ENCODE peak calls at places on chromosomes 1 and 21, in nine cellular contexts. J, X, B, Z, H, I, G, R and Y are unnamed samples.

GRCh38 chr1:209398330-209398991 is 185.1 kb upstream of the CAMK1G start:
- DNase-seq in B (no peak), Z (peak; percentile 10), I (no peak), G (no peak), J (no peak), R (no peak), H (peak; percentile 71), X (peak; percentile 76), Y (peak; percentile 6)

GRCh38 chr1:201708085-201708512 is 120.9 kb upstream of the IPO9 start:
- DNase-seq in R (no peak), G (no peak), H (peak; percentile 80), Z (no peak), J (no peak), X (no peak), B (no peak), I (no peak), Y (no peak)

GRCh38 chr1:24254783-24255182 is 64.4 kb upstream of the GRHL3 start:
- DNase-seq in H (no peak), G (no peak), B (peak; percentile 87), I (peak; percentile 8), J (no peak), X (no peak), R (no peak), Z (no peak), Y (no peak)

GRCh38 chr1:10779841-10780240 is 16.6 kb downstream of the CASZ1 start:
- DNase-seq in Z (peak; percentile 31), H (no peak), G (no peak), B (no peak), I (no peak), R (no peak), X (no peak), J (no peak), Y (no peak)

GRCh38 chr21:37636152-37636860 is 269.7 kb downstream of the DYRK1A start:
- DNase-seq in I (no peak), X (no peak), G (peak; percentile 91), R (peak; percentile 50), B (no peak), H (no peak), J (no peak), Z (no peak), Y (no peak)

GRCh38 chr1:192994141-192994540 is 65.0 kb downstream of the UCHL5 start:
- DNase-seq in G (no peak), I (no peak), Z (no peak), X (no peak), R (no peak), B (no peak), J (no peak), H (no peak), Y (no peak)

GRCh38 chr1:112575154-112575804 is 43.7 kb downstream of the ST7L start:
- DNase-seq in G (no peak), I (peak; percentile 69), J (no peak), X (no peak), R (peak; percentile 4), Z (no peak), B (peak; percentile 62), H (no peak), Y (no peak)

GRCh38 chr1:64480999-64481772 is 11.3 kb downstream of the CACHD1 start:
- DNase-seq in H (no peak), B (no peak), G (no peak), R (no peak), I (no peak), X (no peak), J (no peak), Z (no peak), Y (no peak)

GRCh38 chr1:172976222-172977041 is 74.3 kb downstream of the TNFSF18 start:
- DNase-seq in H (no peak), Z (peak; percentile 56), J (peak; percentile 64), B (no peak), I (no peak), R (no peak), G (no peak), X (no peak), Y (no peak)

GRCh38 chr1:39178541-39179431 is 25.7 kb upstream of the MACF1 start:
- DNase-seq in R (peak; percentile 94), X (no peak), B (peak; percentile 29), G (no peak), I (peak; percentile 52), H (no peak), J (no peak), Z (no peak), Y (no peak)

GRCh38 chr1:205001101-205001620 is 41.9 kb upstream of the CNTN2 start:
- DNase-seq in Z (no peak), G (no peak), R (no peak), H (no peak), B (no peak), X (no peak), J (no peak), I (no peak), Y (no peak)

GRCh38 chr1:3501856-3502665 is 47.6 kb downstream of the ARHGEF16 start:
- DNase-seq in J (peak; percentile 34), G (peak; percentile 95), R (no peak), Z (peak; percentile 21), B (peak; percentile 63), H (peak; percentile 84), I (no peak), X (peak; percentile 73), Y (peak; percentile 89)

GRCh38 chr1:206575165-206575893 is 36.9 kb downstream of the EIF2D start:
- DNase-seq in H (peak; percentile 74), R (no peak), J (peak; percentile 43), Z (peak; percentile 49), X (no peak), G (no peak), I (no peak), B (peak; percentile 79), Y (peak; percentile 72)

GRCh38 chr1:39847940-39848339 is 35.4 kb downstream of the TRIT1 start:
- DNase-seq in J (no peak), I (no peak), R (no peak), X (no peak), Z (no peak), B (no peak), G (no peak), H (no peak), Y (no peak)

GRCh38 chr1:31040038-31040437 is 25.5 kb downstream of the PUM1 start:
- DNase-seq in Z (no peak), B (no peak), X (no peak), H (no peak), J (no peak), R (no peak), G (no peak), I (no peak), Y (no peak)

GRCh38 chr1:42686418-42686817 is 4.2 kb downstream of the YBX1 start:
- DNase-seq in H (no peak), J (no peak), Z (no peak), R (no peak), I (no peak), G (no peak), B (peak; percentile 66), X (no peak), Y (no peak)
- H3K4me1 ChIP-seq in H (peaks cover 81% of the 10 kb centered on the region), J (peaks cover 84% of the 10 kb centered on the region), Z (peaks cover 80% of the 10 kb centered on the region), R (peaks cover 54% of the 10 kb centered on the region), I (peaks cover 32% of the 10 kb centered on the region), G (peaks cover 82% of the 10 kb centered on the region), B (peaks cover 45% of the 10 kb centered on the region), X (peaks cover 7% of the 10 kb centered on the region), Y (peaks cover 84% of the 10 kb centered on the region)

GRCh38 chr1:245605480-245606156 is 450.8 kb downstream of the KIF26B start:
- DNase-seq in H (no peak), X (no peak), I (no peak), Z (no peak), G (no peak), B (no peak), J (no peak), R (no peak), Y (no peak)
- TF ChIP-seq POLR2AphosphoS5 in H (no peak), X (no peak), I (no peak), Z (no peak), G (no peak), B (no peak), J (no peak), R (no peak), Y (no peak)

GRCh38 chr1:183082650-183083049 is 59.4 kb downstream of the LAMC1 start:
- DNase-seq in J (no peak), R (no peak), Z (no peak), B (no peak), I (no peak), X (no peak), G (no peak), H (no peak), Y (no peak)

GRCh38 chr1:183090386-183091006 is 67.3 kb downstream of the LAMC1 start:
- DNase-seq in X (no peak), G (no peak), I (no peak), B (no peak), Z (peak; percentile 52), J (no peak), R (no peak), H (peak; percentile 94), Y (no peak)

GRCh38 chr1:183089025-183089639 is 65.9 kb downstream of the LAMC1 start:
- DNase-seq in H (no peak), Z (no peak), B (no peak), R (no peak), G (no peak), I (no peak), J (no peak), X (no peak), Y (no peak)

GRCh38 chr1:183092350-183092749 is 69.1 kb downstream of the LAMC1 start:
- DNase-seq in I (no peak), J (no peak), R (no peak), H (no peak), G (no peak), Z (no peak), X (no peak), B (no peak), Y (no peak)

DNA sequence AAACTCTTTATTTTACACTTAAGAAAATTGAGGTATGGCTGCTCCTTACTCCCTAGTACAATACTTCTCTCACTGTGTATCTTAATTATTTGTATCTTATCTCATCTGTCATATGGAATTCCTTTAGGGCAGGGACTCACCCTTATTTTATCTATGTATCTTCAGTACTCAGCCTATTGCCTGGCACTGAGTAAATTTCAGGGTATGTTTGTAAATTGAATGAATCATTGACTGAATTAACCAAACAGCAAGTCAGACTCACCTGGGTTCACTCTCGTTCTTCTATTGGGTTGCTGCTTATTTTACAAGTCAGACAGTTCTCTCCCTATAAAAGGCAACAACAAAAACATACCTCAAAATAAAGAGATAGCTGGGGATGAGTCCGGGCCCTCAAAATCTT is 63.8 kb downstream of the LAMC1 start:
- DNase-seq in H (no peak), J (no peak), G (no peak), X (no peak), I (no peak), Z (no peak), B (no peak), R (no peak), Y (no peak)
- H3K4me1 ChIP-seq in H (peaks cover 73% of the 10 kb centered on the region), J (peaks cover 70% of the 10 kb centered on the region), G (peaks cover 83% of the 10 kb centered on the region), X (no peaks in the 10 kb centered on the region), I (peaks cover 41% of the 10 kb centered on the region), Z (peaks cover 32% of the 10 kb centered on the region), B (no peaks in the 10 kb centered on the region), R (peaks cover 15% of the 10 kb centered on the region), Y (peaks cover 20% of the 10 kb centered on the region)

DNA sequence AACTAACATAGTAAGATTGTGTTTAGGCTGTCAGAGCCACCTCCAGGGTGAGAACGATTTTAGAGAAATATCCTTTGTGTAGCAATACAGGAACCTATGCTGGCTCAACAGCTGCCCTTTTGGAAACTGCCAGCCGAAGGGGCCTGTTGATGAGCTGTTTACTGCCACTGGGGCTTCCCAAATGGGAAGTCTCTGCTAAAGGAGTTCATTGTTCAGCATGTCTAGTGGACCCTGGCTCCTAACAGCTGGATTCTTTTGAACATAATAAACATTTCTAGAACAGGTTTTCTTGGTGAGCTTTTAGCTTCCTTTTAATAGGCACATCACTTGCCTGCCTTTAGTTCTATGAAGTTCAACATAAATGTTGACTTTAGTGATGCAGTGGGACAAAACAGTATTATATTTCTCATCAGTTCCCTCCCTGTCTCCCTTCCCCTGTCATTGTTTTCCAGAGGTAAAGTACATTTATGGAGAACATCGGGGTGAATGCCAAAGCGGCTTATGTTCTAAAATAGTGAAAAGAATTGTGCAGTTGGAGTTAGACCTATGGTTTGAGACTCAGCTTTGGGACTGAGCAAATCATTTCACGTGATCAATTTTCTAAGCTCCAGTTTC is 57.4 kb downstream of the UCK2 start:
- DNase-seq in H (no peak), B (no peak), Z (no peak), I (no peak), X (no peak), R (no peak), J (no peak), G (no peak), Y (no peak)
- TF ChIP-seq POLR2AphosphoS5 in H (no peak), B (no peak), Z (no peak), I (no peak), X (no peak), R (no peak), J (no peak), G (no peak), Y (no peak)